ENCODE peak calls at places on chromosomes 3 and 15, in five cellular contexts. Z is fibroblast of mammary gland, Y is fibroblast of pulmonary artery, Q is nephron progenitor cell, E is lung. J is an unnamed sample.
A peak's percentile ranks its signal among the peaks of the same experiment; 100 is the strongest.

GRCh38 chr3:64600246-64600645 is 87.6 kb downstream of the ADAMTS9 start:
- DNase-seq in E (no peak), Q (no peak), Z (no peak), Y (no peak), J (no peak)

GRCh38 chr3:125141596-125142417 is 70.7 kb downstream of the SLC12A8 start:
- DNase-seq in Y (peak; percentile 52), Z (no peak), Q (peak; percentile 68), E (peak; percentile 49), J (peak; percentile 61)

GRCh38 chr3:134317106-134317947 is 56.9 kb downstream of the AMOTL2 start:
- DNase-seq in Z (peak; percentile 73), E (no peak), Q (no peak), Y (no peak), J (no peak)

GRCh38 chr15:90895571-90896117 is 7.5 kb upstream of the MAN2A2 start:
- DNase-seq in Y (peak; percentile 12), E (no peak), Q (no peak), Z (no peak), J (no peak)

GRCh38 chr15:90683876-90684275 is 33.3 kb upstream of the BLM start:
- DNase-seq in E (no peak), Z (no peak), Q (no peak), Y (no peak), J (no peak)

GRCh38 chr3:33074217-33075067 is 22.5 kb downstream of the GLB1 start:
- DNase-seq in Q (peak; percentile 73), E (peak; percentile 59), Y (peak; percentile 81), Z (peak; percentile 74), J (no peak)

GRCh38 chr3:123442908-123443307 is 6.0 kb downstream of the ADCY5 start:
- DNase-seq in Q (no peak), Z (no peak), Y (no peak), E (no peak), J (no peak)

GRCh38 chr3:14598143-14598569 is 53.4 kb upstream of the CCDC174 start:
- DNase-seq in Y (peak; percentile 58), Z (peak; percentile 43), E (no peak), Q (peak; percentile 87), J (no peak)

GRCh38 chr15:34039506-34040123 is 611 bp upstream of the AVEN start:
- DNase-seq in E (no peak), Q (no peak), Y (no peak), Z (peak; percentile 36), J (no peak)

GRCh38 chr3:30437172-30437571 is 169.2 kb upstream of the TGFBR2 start:
- DNase-seq in Q (peak; percentile 15), Z (peak; percentile 90), Y (peak; percentile 76), E (peak; percentile 62), J (no peak)

GRCh38 chr15:40379853-40380252 is 2.7 kb upstream of the KNSTRN start:
- DNase-seq in Y (peak; percentile 98), Q (no peak), Z (peak; percentile 99), E (peak; percentile 91), J (no peak)

GRCh38 chr3:73399106-73399505 is 225.6 kb downstream of the PDZRN3 start:
- DNase-seq in Q (no peak), Z (peak; percentile 41), E (no peak), Y (peak; percentile 38), J (no peak)

GRCh38 chr3:21738935-21739334 is 12.1 kb downstream of the ZNF385D start:
- DNase-seq in E (no peak), Q (no peak), Y (no peak), Z (no peak), J (no peak)

GRCh38 chr3:126661532-126661931 is 6.6 kb upstream of the TXNRD3 start:
- DNase-seq in Q (no peak), E (no peak), Z (no peak), Y (no peak), J (no peak)

GRCh38 chr3:9196009-9196408 is 53.4 kb downstream of the SRGAP3 start:
- DNase-seq in Z (no peak), Y (no peak), Q (peak; percentile 82), E (no peak), J (no peak)

GRCh38 chr3:23659274-23659673 is 146.5 kb upstream of the UBE2E1 start:
- DNase-seq in Y (no peak), E (no peak), Z (no peak), Q (no peak), J (no peak)

GRCh38 chr15:100714034-100714748 is 111.8 kb downstream of the ASB7 start:
- DNase-seq in Z (no peak), E (no peak), Y (no peak), Q (no peak), J (no peak)

GRCh38 chr3:197753263-197753662 is 3.6 kb downstream of the FYTTD1 start:
- DNase-seq in Z (peak; percentile 7), Y (peak; percentile 20), Q (no peak), E (no peak), J (no peak)

GRCh38 chr15:36882487-36883108 is 217.8 kb downstream of the MEIS2 start:
- DNase-seq in Y (no peak), Q (peak; percentile 50), E (no peak), Z (no peak), J (no peak)

DNA sequence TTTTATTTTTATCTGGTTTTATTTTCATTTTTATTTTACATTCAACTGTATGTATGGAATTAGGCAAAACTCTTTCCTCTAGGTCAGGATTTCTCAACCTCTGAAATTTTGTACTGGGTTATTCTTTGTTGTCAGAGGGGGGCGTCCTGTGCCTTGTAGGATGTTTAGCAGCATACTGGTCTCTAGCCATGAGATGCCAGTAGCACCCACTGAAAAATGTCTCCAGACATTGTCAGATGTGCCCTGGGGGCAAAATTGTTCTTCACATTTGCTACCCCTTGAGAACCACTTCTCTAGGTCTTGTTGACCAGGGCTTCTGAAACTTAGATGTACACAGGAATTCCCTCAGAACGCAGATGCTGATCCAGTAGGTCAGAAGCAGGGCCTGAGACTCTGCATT is 5.4 kb downstream of the CHRNA5 start:
- DNase-seq in Y (no peak), E (no peak), Q (no peak), Z (no peak), J (no peak)
- TF ChIP-seq CTCF in Y (no peak), E (no peak), Q (no peak), Z (no peak), J (no peak)

DNA sequence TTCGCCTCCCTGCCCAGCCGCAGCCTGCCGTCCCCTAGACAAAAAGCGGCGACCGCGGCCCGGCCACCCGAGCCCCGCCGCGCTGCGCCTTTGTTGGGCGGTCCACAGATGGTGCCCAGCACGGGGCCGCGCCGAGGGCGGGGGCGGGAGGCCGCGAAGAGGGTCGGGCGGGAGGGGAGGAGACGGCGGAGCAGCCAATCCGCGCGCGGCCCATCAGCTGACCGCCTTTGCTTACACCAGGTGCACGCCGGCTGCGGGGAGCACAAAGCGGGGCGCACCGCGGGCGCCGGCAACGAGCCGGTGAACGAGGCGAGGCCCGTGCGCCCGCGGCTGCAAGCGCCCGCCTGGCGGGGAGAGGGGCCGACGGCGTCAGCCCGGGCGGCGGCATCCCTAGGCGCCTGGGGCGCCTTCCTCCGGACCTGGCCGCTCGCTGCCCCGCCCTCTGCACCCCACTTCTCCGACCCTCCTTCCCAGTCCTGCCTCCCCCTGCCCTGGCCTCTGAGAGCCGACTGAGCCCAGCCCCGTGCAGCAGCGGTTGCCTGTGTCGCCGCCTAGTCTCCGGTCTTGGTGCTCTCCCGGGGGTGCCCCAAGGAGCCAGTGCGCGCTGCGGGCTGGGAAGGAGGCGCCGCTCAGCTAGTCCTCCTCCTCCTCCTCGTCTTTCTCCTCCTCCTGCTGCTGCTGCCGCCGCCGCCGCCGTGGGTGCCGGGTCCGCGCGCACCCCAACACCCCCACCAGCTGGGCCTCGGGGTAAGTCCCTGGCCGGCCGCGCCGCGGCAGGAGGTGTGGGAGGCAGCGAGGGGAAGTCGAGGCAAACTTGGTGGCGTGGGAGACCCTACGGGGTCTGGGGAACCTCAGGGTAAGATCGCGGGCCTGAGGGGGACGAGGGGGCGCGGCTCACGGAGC is at the start of gene LRRN1:
- DNase-seq in Z (no peak), E (peak; percentile 53), Y (no peak), Q (peak; percentile 85), J (peak; percentile 29)
- TF ChIP-seq CTCF in Z (no peak), E (no peak), Y (no peak), Q (no peak), J (no peak)

GRCh38 chr3:11654166-11654565 is 10.5 kb upstream of the VGLL4 start:
- DNase-seq in Q (no peak), Z (no peak), E (no peak), Y (no peak), J (no peak)

GRCh38 chr3:11651900-11652299 is 8.2 kb upstream of the VGLL4 start:
- DNase-seq in Z (peak; percentile 59), Y (peak; percentile 72), E (no peak), Q (no peak), J (no peak)

GRCh38 chr3:11651477-11651876 is 7.8 kb upstream of the VGLL4 start:
- DNase-seq in E (no peak), Y (no peak), Q (no peak), Z (no peak), J (no peak)

GRCh38 chr3:11655188-11655928 is 11.6 kb upstream of the VGLL4 start:
- DNase-seq in Q (no peak), E (no peak), Y (peak; percentile 45), Z (no peak), J (no peak)

DNA sequence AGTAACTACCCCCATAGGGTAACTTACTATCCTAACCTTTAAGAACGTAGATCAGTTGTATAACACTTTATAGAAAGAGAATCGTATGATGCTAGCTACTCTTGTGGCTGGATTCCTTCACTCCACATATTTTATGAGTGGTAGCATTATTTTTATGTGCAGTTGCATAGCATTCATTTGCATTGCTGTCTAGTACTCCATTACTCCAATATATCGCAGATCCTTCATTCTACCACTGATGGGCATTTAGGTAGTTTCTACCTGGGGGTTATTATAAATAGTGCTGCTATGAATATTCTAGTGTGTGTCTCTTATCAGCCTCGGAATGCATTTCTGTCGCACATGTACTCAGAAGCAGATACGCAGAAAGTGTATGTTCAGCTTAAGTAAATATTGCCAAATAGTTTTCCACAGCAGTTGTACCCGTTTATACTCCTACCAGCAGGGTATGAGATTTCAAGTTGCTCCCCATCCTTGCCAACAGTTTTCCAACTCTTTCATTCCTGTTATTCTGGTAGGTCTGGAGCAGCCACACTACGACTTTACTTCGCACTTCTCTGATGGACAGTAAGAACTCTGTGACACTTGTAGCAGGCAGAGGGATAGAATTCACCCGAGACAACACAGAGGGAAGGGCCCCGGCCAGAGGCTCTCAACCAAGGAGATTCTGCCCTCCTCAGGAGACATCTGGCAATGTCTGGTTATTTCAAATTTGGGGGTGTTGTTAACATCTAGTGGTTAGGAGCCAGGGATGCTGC is 9.8 kb upstream of the VGLL4 start:
- DNase-seq in Q (no peak), Z (no peak), Y (no peak), E (no peak), J (no peak)
- TF ChIP-seq CTCF in Q (no peak), Z (no peak), Y (no peak), E (no peak), J (no peak)

DNA sequence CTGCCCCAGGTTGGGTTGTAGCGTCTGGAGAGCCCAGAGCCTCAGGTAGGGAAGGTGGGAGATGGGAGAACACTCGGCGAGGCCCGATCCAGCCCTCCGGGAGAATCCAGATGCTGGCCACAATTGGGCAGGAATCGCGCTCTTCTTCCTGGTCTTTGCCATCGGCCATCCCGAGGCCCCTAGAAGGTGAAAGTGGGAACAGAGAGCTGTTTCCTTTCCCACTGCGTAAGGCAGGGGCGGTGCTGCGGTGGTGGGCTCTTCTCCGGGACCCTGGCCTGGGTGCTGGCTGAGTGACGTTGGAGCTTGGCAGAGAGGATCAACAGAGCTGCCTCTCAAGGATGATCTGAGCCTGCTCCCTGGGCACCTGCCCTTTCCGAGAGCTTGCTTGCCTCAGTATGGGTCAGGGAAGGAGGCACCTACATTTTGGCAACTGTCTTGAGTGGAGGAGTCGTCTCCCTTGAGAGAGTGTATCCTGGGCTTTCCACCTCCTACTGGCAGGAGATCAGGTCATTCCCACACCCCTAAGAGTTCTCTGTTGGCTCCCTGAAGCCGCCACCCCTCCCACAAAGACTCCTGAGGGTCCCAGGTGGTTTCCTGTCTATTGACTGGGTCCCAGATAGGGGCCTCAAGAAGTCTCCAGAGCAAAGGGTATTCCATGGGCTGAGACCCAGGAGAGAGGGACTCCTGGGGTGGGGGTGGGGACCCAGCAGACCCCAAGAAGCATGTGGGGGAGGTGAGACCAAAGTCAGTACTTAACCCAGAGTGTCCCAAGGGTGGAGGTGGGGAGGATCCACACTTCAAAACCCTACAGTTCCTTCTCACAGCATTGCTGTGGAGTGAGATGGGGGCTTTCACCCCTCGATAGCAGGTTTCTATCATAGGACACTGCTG is 1.6 kb downstream of the C15orf39 start:
- DNase-seq in Q (no peak), Y (peak; percentile 58), E (no peak), Z (peak; percentile 32), J (no peak)
- TF ChIP-seq CTCF in Q (no peak), Y (peak; percentile 4), E (no peak), Z (no peak), J (no peak)